ENCODE peak calls at places on chromosomes 3 and 15, in four cellular contexts. One of them, this sample, is unnamed. For H3K36me3, the result is how much of the 10 kb centered on the place peaks cover.

GRCh38 chr3:5190147-5190791 is 2.8 kb downstream of the EDEM1 start:
- DNase-seq in GM23248: no peak
- DNase-seq in ascending aorta: no peak
- DNase-seq in NT2/D1: no peak
- DNase-seq in this sample: no peak

GRCh38 chr3:25910997-25911396 is 121.1 kb downstream of the OXSM start:
- DNase-seq in GM23248: peak
- DNase-seq in ascending aorta: no peak
- DNase-seq in NT2/D1: peak
- DNase-seq in this sample: peak

GRCh38 chr15:29066310-29066709 is 180.5 kb downstream of the APBA2 start:
- DNase-seq in GM23248: no peak
- DNase-seq in ascending aorta: peak
- DNase-seq in NT2/D1: no peak
- DNase-seq in this sample: no peak

GRCh38 chr15:100686725-100687488 is 84.5 kb downstream of the ASB7 start:
- DNase-seq in GM23248: peak
- DNase-seq in ascending aorta: no peak
- DNase-seq in NT2/D1: no peak
- DNase-seq in this sample: no peak

GRCh38 chr3:185059766-185060165 is 93.1 kb downstream of the C3orf70 start:
- DNase-seq in GM23248: no peak
- DNase-seq in ascending aorta: no peak
- DNase-seq in NT2/D1: no peak
- DNase-seq in this sample: no peak

GRCh38 chr15:44550256-44550655 is 13.3 kb downstream of the EIF3J start:
- DNase-seq in GM23248: peak
- DNase-seq in ascending aorta: no peak
- DNase-seq in NT2/D1: no peak
- DNase-seq in this sample: no peak

GRCh38 chr3:187946031-187946691 is 200.9 kb upstream of the BCL6 start:
- DNase-seq in GM23248: peak
- DNase-seq in ascending aorta: no peak
- DNase-seq in NT2/D1: no peak
- DNase-seq in this sample: no peak

GRCh38 chr3:44301746-44302145 is 36.8 kb upstream of the TCAIM start:
- DNase-seq in GM23248: peak
- DNase-seq in ascending aorta: no peak
- DNase-seq in NT2/D1: no peak
- DNase-seq in this sample: no peak

GRCh38 chr3:72655151-72655551 is 193.1 kb downstream of the SHQ1 start:
- DNase-seq in GM23248: peak
- DNase-seq in ascending aorta: no peak
- DNase-seq in NT2/D1: no peak
- DNase-seq in this sample: no peak

GRCh38 chr15:66905954-66906353 is 159.4 kb upstream of the SMAD3 start:
- DNase-seq in GM23248: no peak
- DNase-seq in ascending aorta: no peak
- DNase-seq in NT2/D1: no peak
- DNase-seq in this sample: no peak

GRCh38 chr3:197394464-197395321 is 96.3 kb upstream of the DLG1 start:
- DNase-seq in GM23248: peak
- DNase-seq in ascending aorta: no peak
- DNase-seq in NT2/D1: no peak
- DNase-seq in this sample: peak

GRCh38 chr3:39267631-39268553 is 11.9 kb downstream of the CX3CR1 start:
- DNase-seq in GM23248: no peak
- DNase-seq in ascending aorta: peak
- DNase-seq in NT2/D1: no peak
- DNase-seq in this sample: no peak

GRCh38 chr3:10299679-10300078 is 6.9 kb upstream of the GHRL start:
- DNase-seq in GM23248: no peak
- DNase-seq in ascending aorta: no peak
- DNase-seq in NT2/D1: no peak
- DNase-seq in this sample: no peak

GRCh38 chr15:41870689-41871081 is 23.2 kb downstream of the SPTBN5 start:
- DNase-seq in GM23248: no peak
- DNase-seq in ascending aorta: no peak
- DNase-seq in NT2/D1: no peak
- DNase-seq in this sample: peak

GRCh38 chr3:195337747-195338146 is 66.8 kb upstream of the XXYLT1 start:
- DNase-seq in GM23248: no peak
- DNase-seq in ascending aorta: no peak
- DNase-seq in NT2/D1: no peak
- DNase-seq in this sample: no peak

DNA sequence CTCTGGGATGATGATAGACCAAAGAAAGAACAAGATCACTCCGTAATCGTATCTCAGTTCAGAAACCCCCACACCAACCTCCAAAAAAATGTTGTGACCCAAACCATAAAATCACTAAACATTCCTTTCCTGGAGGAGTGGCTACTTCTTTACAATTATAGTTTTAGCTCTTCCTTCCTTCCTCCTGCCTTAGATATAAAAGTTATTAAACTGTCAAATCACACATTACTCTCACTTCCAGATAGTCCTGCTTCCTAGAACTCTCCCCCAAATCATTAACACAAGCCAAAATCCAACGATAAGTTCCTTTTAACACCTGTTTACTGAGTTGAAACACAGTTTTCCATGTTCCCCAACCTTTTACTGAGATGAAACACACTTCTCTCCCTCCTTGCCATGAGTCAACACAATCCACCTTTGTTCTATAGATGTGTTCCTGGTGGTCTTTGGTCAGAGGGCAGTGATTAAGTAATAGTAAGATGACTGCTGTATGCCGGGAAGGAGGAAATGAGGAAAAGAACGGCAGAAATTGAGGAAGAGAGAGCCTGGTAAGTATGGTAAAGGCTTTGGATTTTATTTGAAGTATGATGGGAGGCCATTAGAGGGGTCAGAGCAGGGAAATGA is 8.3 kb upstream of the CRYGS start:
- DNase-seq in GM23248: no peak
- DNase-seq in ascending aorta: no peak
- DNase-seq in NT2/D1: no peak
- DNase-seq in this sample: no peak
- H3K36me3 ChIP-seq in GM23248: half or more
- H3K36me3 ChIP-seq in ascending aorta: half or more
- H3K36me3 ChIP-seq in NT2/D1: half or more
- H3K36me3 ChIP-seq in this sample: under half

GRCh38 chr3:33389908-33390307 is 50.3 kb downstream of the UBP1 start:
- DNase-seq in GM23248: no peak
- DNase-seq in ascending aorta: no peak
- DNase-seq in NT2/D1: no peak
- DNase-seq in this sample: no peak
- H3K36me3 ChIP-seq in GM23248: under half
- H3K36me3 ChIP-seq in ascending aorta: half or more
- H3K36me3 ChIP-seq in NT2/D1: half or more
- H3K36me3 ChIP-seq in this sample: under half

GRCh38 chr15:92970656-92971055 is 70.5 kb downstream of the CHD2 start:
- DNase-seq in GM23248: peak
- DNase-seq in ascending aorta: no peak
- DNase-seq in NT2/D1: no peak
- DNase-seq in this sample: no peak
- H3K36me3 ChIP-seq in GM23248: half or more
- H3K36me3 ChIP-seq in ascending aorta: half or more
- H3K36me3 ChIP-seq in NT2/D1: half or more
- H3K36me3 ChIP-seq in this sample: half or more

GRCh38 chr3:113626513-113627371 is 69.7 kb downstream of the USF3 start:
- DNase-seq in GM23248: peak
- DNase-seq in ascending aorta: peak
- DNase-seq in NT2/D1: peak
- DNase-seq in this sample: peak
- H3K36me3 ChIP-seq in GM23248: under half
- H3K36me3 ChIP-seq in ascending aorta: under half
- H3K36me3 ChIP-seq in NT2/D1: under half
- H3K36me3 ChIP-seq in this sample: under half

GRCh38 chr15:70064441-70064840 is 33.3 kb downstream of the TLE3 start:
- DNase-seq in GM23248: no peak
- DNase-seq in ascending aorta: no peak
- DNase-seq in NT2/D1: no peak
- DNase-seq in this sample: no peak
- H3K36me3 ChIP-seq in GM23248: under half
- H3K36me3 ChIP-seq in ascending aorta: half or more
- H3K36me3 ChIP-seq in NT2/D1: half or more
- H3K36me3 ChIP-seq in this sample: half or more

GRCh38 chr3:122466701-122467240 is 48.0 kb downstream of the KPNA1 start:
- DNase-seq in GM23248: no peak
- DNase-seq in ascending aorta: no peak
- DNase-seq in NT2/D1: no peak
- DNase-seq in this sample: no peak

GRCh38 chr3:122464659-122465058 is 48.8 kb upstream of the WDR5B start:
- DNase-seq in GM23248: no peak
- DNase-seq in ascending aorta: no peak
- DNase-seq in NT2/D1: no peak
- DNase-seq in this sample: no peak

GRCh38 chr3:122457706-122458105 is 41.8 kb upstream of the WDR5B start:
- DNase-seq in GM23248: no peak
- DNase-seq in ascending aorta: no peak
- DNase-seq in NT2/D1: no peak
- DNase-seq in this sample: no peak

GRCh38 chr3:122458992-122459391 is 43.1 kb upstream of the WDR5B start:
- DNase-seq in GM23248: peak
- DNase-seq in ascending aorta: no peak
- DNase-seq in NT2/D1: peak
- DNase-seq in this sample: no peak

GRCh38 chr3:122461834-122462233 is 46.0 kb upstream of the WDR5B start:
- DNase-seq in GM23248: no peak
- DNase-seq in ascending aorta: no peak
- DNase-seq in NT2/D1: no peak
- DNase-seq in this sample: no peak
- H3K36me3 ChIP-seq in GM23248: half or more
- H3K36me3 ChIP-seq in ascending aorta: under half
- H3K36me3 ChIP-seq in NT2/D1: half or more
- H3K36me3 ChIP-seq in this sample: half or more

GRCh38 chr15:48486228-48486627 is 155.0 kb downstream of the DUT start:
- DNase-seq in GM23248: no peak
- DNase-seq in ascending aorta: no peak
- DNase-seq in NT2/D1: no peak
- DNase-seq in this sample: no peak
- H3K36me3 ChIP-seq in GM23248: half or more
- H3K36me3 ChIP-seq in ascending aorta: half or more
- H3K36me3 ChIP-seq in NT2/D1: under half
- H3K36me3 ChIP-seq in this sample: half or more

DNA sequence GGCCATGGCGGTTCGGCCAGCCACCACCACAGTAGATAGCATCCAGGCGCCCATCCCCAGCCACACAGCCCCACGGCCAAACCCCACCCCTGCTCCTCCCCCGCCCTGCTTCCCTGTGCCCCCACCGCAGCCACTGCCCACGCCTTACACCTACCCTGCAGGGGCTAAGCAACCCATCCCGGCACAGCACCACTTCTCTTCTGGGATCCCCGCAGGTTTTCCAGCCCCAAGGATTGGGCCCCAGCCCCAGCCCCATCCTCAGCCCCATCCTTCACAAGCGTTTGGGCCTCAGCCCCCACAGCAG is 29.5 kb downstream of the PTPN23 start:
- DNase-seq in GM23248: no peak
- DNase-seq in ascending aorta: no peak
- DNase-seq in NT2/D1: no peak
- DNase-seq in this sample: no peak
- H3K36me3 ChIP-seq in GM23248: under half
- H3K36me3 ChIP-seq in ascending aorta: half or more
- H3K36me3 ChIP-seq in NT2/D1: half or more
- H3K36me3 ChIP-seq in this sample: under half

This sample was measured in MG63.